ENCODE peak calls at places on chromosomes 4 and X, in eight cellular contexts. N, A, U, T, Z, O, B and K are unnamed samples.

GRCh38 chr4:184472540-184473264 is 1.6 kb downstream of the IRF2 start:
- DNase-seq in B (peak), N (peak), O (peak), U (peak), A (peak), T (peak), Z (peak), K (no peak)

GRCh38 chrX:48025561-48025960 is 18.8 kb downstream of the SPACA5 start:
- DNase-seq in Z (peak), N (peak), O (peak), U (no peak), A (peak), B (no peak), T (no peak), K (no peak)

GRCh38 chr4:57462843-57463242 is 352.7 kb upstream of the IGFBP7 start:
- DNase-seq in B (no peak), N (no peak), O (no peak), U (no peak), A (no peak), Z (no peak), T (no peak), K (peak)

GRCh38 chr4:11741190-11741652 is 312.5 kb upstream of the HS3ST1 start:
- DNase-seq in O (peak), B (no peak), N (no peak), U (no peak), A (peak), Z (peak), T (peak), K (no peak)

GRCh38 chrX:64206556-64207162 is 1.2 kb upstream of the AMER1 start:
- DNase-seq in T (no peak), N (peak), U (no peak), B (no peak), Z (peak), A (peak), O (no peak), K (no peak)

GRCh38 chr4:82989567-82990429 is 20.8 kb downstream of the LIN54 start:
- DNase-seq in N (no peak), Z (no peak), B (no peak), U (no peak), A (no peak), O (peak), T (no peak), K (no peak)

GRCh38 chrX:102840871-102841705 is 96.0 kb upstream of the RAB40AL start:
- DNase-seq in B (no peak), T (no peak), O (peak), Z (peak), N (no peak), A (peak), U (no peak), K (no peak)

GRCh38 chrX:34716322-34716721 is 59.2 kb upstream of the TMEM47 start:
- DNase-seq in U (no peak), N (no peak), B (no peak), A (peak), T (no peak), Z (peak), O (no peak), K (no peak)

GRCh38 chr4:136709897-136710296 is 822.4 kb downstream of the PCDH18 start:
- DNase-seq in N (no peak), Z (no peak), B (no peak), T (no peak), U (no peak), O (no peak), A (no peak), K (no peak)

GRCh38 chrX:71991164-71991563 is 80.5 kb downstream of the NHSL2 start:
- DNase-seq in A (no peak), N (no peak), T (no peak), Z (no peak), U (no peak), O (no peak), B (no peak), K (no peak)

GRCh38 chrX:26871967-26872366 is 591.2 kb downstream of the PPP4R3C start:
- DNase-seq in N (no peak), A (no peak), B (no peak), O (no peak), U (no peak), Z (no peak), T (no peak), K (no peak)

GRCh38 chr4:26331380-26331945 is 10.6 kb downstream of the RBPJ start:
- DNase-seq in B (no peak), A (no peak), N (no peak), O (no peak), Z (no peak), T (no peak), U (no peak), K (no peak)

GRCh38 chr4:109574443-109574850 is 14.4 kb downstream of the MCUB start:
- DNase-seq in O (no peak), Z (peak), B (no peak), T (no peak), N (no peak), U (no peak), A (no peak), K (no peak)